ENCODE peak calls at places on chromosomes 7 and 10, in ten cellular contexts. K is colonic mucosa; U is H9; T is right cardiac atrium; L is CD4-positive, CD25-positive, alpha-beta regulatory T cell; R is GM23248; H is CD4-positive, alpha-beta memory T cell; N is WERI-Rb-1; Z is naive thymus-derived CD4-positive, alpha-beta T cell; W is A549. F is an unnamed sample.

GRCh38 chr7:71236488-71237179 is 104.7 kb downstream of the GALNT17 start:
- DNase-seq in K (no peak), U (no peak), T (no peak), L (no peak), R (no peak), H (no peak), N (no peak), Z (no peak), W (no peak), F (no peak)

GRCh38 chr7:80335473-80336232 is 176.2 kb downstream of the GNAT3 start:
- DNase-seq in K (peak; percentile 58), U (no peak), T (no peak), L (no peak), R (no peak), H (no peak), N (peak; percentile 25), Z (no peak), W (no peak), F (no peak)

GRCh38 chr10:77431209-77431611 is 206.4 kb downstream of the KCNMA1 start:
- DNase-seq in K (no peak), U (peak; percentile 34), T (no peak), L (no peak), R (no peak), H (no peak), N (peak; percentile 75), Z (no peak), W (no peak), F (no peak)

GRCh38 chr7:70598976-70599375 is 533.0 kb upstream of the GALNT17 start:
- DNase-seq in K (peak; percentile 92), U (no peak), T (no peak), L (no peak), R (peak; percentile 70), H (no peak), N (no peak), Z (no peak), W (no peak), F (no peak)

GRCh38 chr10:95474228-95475002 is 86.8 kb downstream of the SORBS1 start:
- DNase-seq in K (peak; percentile 55), U (no peak), T (no peak), L (no peak), R (peak; percentile 85), H (no peak), N (no peak), Z (no peak), W (no peak), F (no peak)

GRCh38 chr10:79048639-79049550 is 19.9 kb upstream of the ZMIZ1 start:
- DNase-seq in K (peak; percentile 43), U (no peak), T (peak; percentile 14), L (no peak), R (no peak), H (no peak), N (no peak), Z (no peak), W (no peak), F (no peak)

GRCh38 chr10:79381804-79382221 is 34.5 kb downstream of the PPIF start:
- DNase-seq in K (peak; percentile 54), U (peak; percentile 39), T (peak; percentile 81), L (no peak), R (peak; percentile 93), H (no peak), N (peak; percentile 4), Z (no peak), W (no peak), F (no peak)

GRCh38 chr10:65818990-65819389 is 1106.8 kb upstream of the LRRTM3 start:
- DNase-seq in K (no peak), U (no peak), T (no peak), L (no peak), R (no peak), H (no peak), N (no peak), Z (no peak), W (no peak), F (no peak)

GRCh38 chr7:264541-265191 is 25.3 kb upstream of the FOXL3 start:
- DNase-seq in K (peak; percentile 85), U (no peak), T (peak; percentile 20), L (no peak), R (no peak), H (no peak), N (peak; percentile 5), Z (no peak), W (no peak), F (peak; percentile 7)

DNA sequence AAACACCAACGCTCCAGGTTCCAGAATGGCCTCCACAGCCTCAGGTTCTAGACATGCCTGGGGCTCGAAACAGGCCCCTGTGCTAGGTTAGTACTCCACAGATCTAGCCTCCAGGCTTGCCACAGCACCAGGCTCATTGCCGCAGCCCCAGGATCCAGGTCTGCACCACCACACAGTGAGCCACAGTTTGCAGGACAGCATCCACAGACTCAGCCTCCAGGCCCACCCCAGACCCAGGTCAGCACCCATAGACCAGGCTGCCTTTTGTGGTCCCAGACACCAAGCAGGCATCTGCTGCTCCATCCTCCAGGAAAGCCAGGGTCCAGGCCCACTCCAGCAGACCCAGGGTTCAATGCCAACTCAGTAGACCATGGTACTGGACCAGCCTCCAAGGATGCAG is 132.3 kb upstream of the VSTM2A start:
- DNase-seq in K (no peak), U (no peak), T (no peak), L (no peak), R (no peak), H (no peak), N (no peak), Z (no peak), W (no peak), F (no peak)
- H3K9me3 ChIP-seq in K (no peaks in the 10 kb centered on the region), U (no peaks in the 10 kb centered on the region), T (no peaks in the 10 kb centered on the region), L (peaks cover 3% of the 10 kb centered on the region), R (peaks cover 6% of the 10 kb centered on the region), H (no peaks in the 10 kb centered on the region), N (peaks cover 3% of the 10 kb centered on the region), Z (no peaks in the 10 kb centered on the region), W (peaks cover 3% of the 10 kb centered on the region), F (peaks cover 3% of the 10 kb centered on the region)

DNA sequence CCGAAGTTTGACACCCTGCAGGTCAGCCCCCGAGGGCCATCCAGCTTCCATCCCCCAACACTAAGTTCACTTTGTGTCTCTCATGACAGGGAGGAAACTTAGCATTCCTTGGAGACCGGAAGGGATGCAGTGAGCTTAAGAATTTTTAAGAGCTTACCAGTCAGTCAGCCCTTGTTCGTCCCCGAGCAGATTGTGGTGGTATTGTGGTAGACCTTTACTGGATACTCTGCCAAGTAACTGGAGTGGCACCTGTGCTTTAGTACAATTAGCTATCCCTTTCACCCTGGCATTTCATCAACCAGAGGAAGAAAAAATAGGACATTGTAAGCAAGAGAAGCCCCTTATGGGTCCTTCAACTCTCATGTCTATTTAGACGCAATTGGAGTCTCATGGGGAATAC is 74.8 kb downstream of the NSUN6 start:
- DNase-seq in K (no peak), U (no peak), T (no peak), L (no peak), R (no peak), H (no peak), N (no peak), Z (no peak), W (no peak), F (no peak)
- H3K9me3 ChIP-seq in K (no peaks in the 10 kb centered on the region), U (peaks cover 37% of the 10 kb centered on the region), T (no peaks in the 10 kb centered on the region), L (peaks cover 5% of the 10 kb centered on the region), R (no peaks in the 10 kb centered on the region), H (no peaks in the 10 kb centered on the region), N (no peaks in the 10 kb centered on the region), Z (peaks cover 10% of the 10 kb centered on the region), W (peaks cover 7% of the 10 kb centered on the region), F (no peaks in the 10 kb centered on the region)

DNA sequence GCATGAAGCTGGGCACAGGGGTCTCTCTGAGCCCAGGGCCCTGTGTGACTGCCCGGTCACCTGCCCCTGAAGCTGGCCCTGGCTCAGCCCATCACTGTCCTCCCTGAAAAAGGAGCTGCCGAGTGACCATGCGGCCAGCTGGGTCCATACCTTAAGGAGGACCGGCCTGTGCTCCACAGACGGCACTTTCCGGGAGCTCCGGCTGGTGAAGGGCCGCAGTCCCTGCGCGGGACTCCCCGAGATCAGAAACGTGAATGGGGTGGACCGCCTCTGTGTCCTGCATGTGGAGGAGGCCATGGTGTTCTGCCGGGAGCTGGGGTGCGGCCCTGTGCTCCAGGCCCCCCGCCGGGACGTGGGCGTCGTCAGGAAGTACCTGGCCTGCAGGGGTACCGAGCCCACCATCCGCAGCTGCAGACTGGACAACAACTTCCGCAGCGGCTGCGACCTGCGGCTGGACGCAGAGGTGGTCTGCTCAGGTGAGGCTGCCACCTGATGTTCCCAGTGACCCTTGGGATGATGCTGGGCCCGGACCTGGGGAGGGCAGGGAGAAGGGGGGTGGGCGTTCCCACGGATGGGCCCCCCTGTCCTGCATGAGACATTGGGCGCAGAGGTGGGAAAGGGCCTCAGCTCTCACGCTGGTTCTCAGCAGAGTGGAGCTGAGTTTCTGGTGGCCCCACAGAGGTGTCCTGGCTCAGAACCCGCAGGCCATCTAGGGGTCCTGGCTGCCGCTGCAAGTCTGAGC is 3.5 kb downstream of the SCART1 start:
- DNase-seq in K (peak; percentile 14), U (no peak), T (no peak), L (no peak), R (no peak), H (no peak), N (no peak), Z (no peak), W (no peak), F (no peak)
- H3K9me3 ChIP-seq in K (no peaks in the 10 kb centered on the region), U (peaks cover 74% of the 10 kb centered on the region), T (no peaks in the 10 kb centered on the region), L (no peaks in the 10 kb centered on the region), R (no peaks in the 10 kb centered on the region), H (no peaks in the 10 kb centered on the region), N (no peaks in the 10 kb centered on the region), Z (no peaks in the 10 kb centered on the region), W (no peaks in the 10 kb centered on the region), F (no peaks in the 10 kb centered on the region)

DNA sequence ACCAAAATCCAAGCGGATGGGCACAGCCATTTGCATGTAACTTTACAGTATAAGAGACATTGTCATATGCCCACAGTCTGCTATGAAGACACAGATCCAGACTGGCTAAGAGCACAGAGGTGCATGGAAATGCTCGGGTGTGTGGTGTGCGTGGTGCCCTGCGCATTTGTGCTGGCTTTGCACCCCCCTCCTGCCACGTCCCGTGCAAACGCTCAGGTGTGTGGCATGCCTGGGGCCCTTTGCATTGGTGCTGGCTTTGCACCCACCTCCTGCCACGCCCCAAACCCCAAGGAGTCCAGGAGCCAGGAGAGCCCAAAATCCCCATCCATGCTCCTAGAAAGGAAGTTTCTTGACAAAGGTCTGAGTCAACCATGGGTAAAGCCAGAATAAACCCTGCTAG is 306.2 kb downstream of the PTPRN2 start:
- DNase-seq in K (no peak), U (peak; percentile 14), T (no peak), L (no peak), R (no peak), H (no peak), N (no peak), Z (no peak), W (no peak), F (no peak)
- H3K9me3 ChIP-seq in K (no peaks in the 10 kb centered on the region), U (no peaks in the 10 kb centered on the region), T (no peaks in the 10 kb centered on the region), L (peaks cover 2% of the 10 kb centered on the region), R (no peaks in the 10 kb centered on the region), H (no peaks in the 10 kb centered on the region), N (peaks cover under 1% of the 10 kb centered on the region), Z (no peaks in the 10 kb centered on the region), W (peaks cover 5% of the 10 kb centered on the region), F (no peaks in the 10 kb centered on the region)

GRCh38 chr7:147380926-147381325 is 1209.6 kb upstream of the C7orf33 start:
- DNase-seq in K (no peak), U (no peak), T (no peak), L (no peak), R (no peak), H (no peak), N (no peak), Z (no peak), W (no peak), F (no peak)
- H3K9me3 ChIP-seq in K (no peaks in the 10 kb centered on the region), U (no peaks in the 10 kb centered on the region), T (no peaks in the 10 kb centered on the region), L (peaks cover 3% of the 10 kb centered on the region), R (no peaks in the 10 kb centered on the region), H (no peaks in the 10 kb centered on the region), N (no peaks in the 10 kb centered on the region), Z (no peaks in the 10 kb centered on the region), W (peaks cover 3% of the 10 kb centered on the region), F (no peaks in the 10 kb centered on the region)

F was measured in CD8-positive, alpha-beta memory T cell.